ENCODE peak calls at places on chromosomes 12 and 14, in eight cellular contexts. V, R, G, X, B, M, Z and W are unnamed samples. For H3K36me3, the result is how much of the 10 kb centered on the place peaks cover.

GRCh38 chr12:96434107-96434506 is 33.9 kb upstream of the CDK17 start:
- DNase-seq in V (peak), R (no peak), G (no peak), X (no peak), B (no peak), M (peak), Z (no peak), W (no peak)

GRCh38 chr14:44170554-44170953 is 336.5 kb downstream of the FSCB start:
- DNase-seq in V (no peak), R (no peak), G (no peak), X (no peak), B (no peak), M (peak), Z (peak), W (no peak)

GRCh38 chr12:80627773-80628172 is 79.7 kb upstream of the MYF6 start:
- DNase-seq in V (no peak), R (no peak), G (no peak), X (no peak), B (no peak), M (no peak), Z (no peak), W (no peak)

GRCh38 chr12:52209321-52209720 is 17.5 kb upstream of the KRT80 start:
- DNase-seq in V (no peak), R (peak), G (no peak), X (no peak), B (no peak), M (no peak), Z (peak), W (no peak)

GRCh38 chr14:29558516-29558915 is 369.1 kb downstream of the PRKD1 start:
- DNase-seq in V (no peak), R (no peak), G (no peak), X (no peak), B (no peak), M (no peak), Z (no peak), W (no peak)

GRCh38 chr14:87877877-87878276 is 115.1 kb downstream of the GALC start:
- DNase-seq in V (no peak), R (no peak), G (peak), X (no peak), B (no peak), M (no peak), Z (no peak), W (no peak)

GRCh38 chr12:44076892-44077291 is 241.0 kb downstream of the TMEM117 start:
- DNase-seq in V (no peak), R (no peak), G (no peak), X (no peak), B (no peak), M (no peak), Z (no peak), W (no peak)

GRCh38 chr12:78331764-78332163 is 501.1 kb downstream of the NAV3 start:
- DNase-seq in V (no peak), R (no peak), G (no peak), X (no peak), B (no peak), M (no peak), Z (no peak), W (no peak)

GRCh38 chr14:30158299-30158698 is 230.7 kb upstream of the PRKD1 start:
- DNase-seq in V (no peak), R (no peak), G (no peak), X (no peak), B (no peak), M (no peak), Z (no peak), W (no peak)

GRCh38 chr14:90603336-90603735 is 206.5 kb downstream of the CALM1 start:
- DNase-seq in V (no peak), R (no peak), G (no peak), X (no peak), B (no peak), M (no peak), Z (no peak), W (no peak)

GRCh38 chr12:89678225-89678624 is 30.4 kb downstream of the ATP2B1 start:
- DNase-seq in V (no peak), R (no peak), G (no peak), X (no peak), B (no peak), M (no peak), Z (no peak), W (no peak)

GRCh38 chr12:85445060-85445938 is 165.3 kb downstream of the ALX1 start:
- DNase-seq in V (no peak), R (no peak), G (no peak), X (no peak), B (no peak), M (peak), Z (peak), W (no peak)

GRCh38 chr12:5438671-5439200 is 6.8 kb downstream of the NTF3 start:
- DNase-seq in V (no peak), R (no peak), G (no peak), X (no peak), B (no peak), M (peak), Z (no peak), W (no peak)

GRCh38 chr12:70002097-70002911 is 177.3 kb downstream of the MYRFL start:
- DNase-seq in V (peak), R (no peak), G (no peak), X (no peak), B (peak), M (peak), Z (no peak), W (no peak)

DNA sequence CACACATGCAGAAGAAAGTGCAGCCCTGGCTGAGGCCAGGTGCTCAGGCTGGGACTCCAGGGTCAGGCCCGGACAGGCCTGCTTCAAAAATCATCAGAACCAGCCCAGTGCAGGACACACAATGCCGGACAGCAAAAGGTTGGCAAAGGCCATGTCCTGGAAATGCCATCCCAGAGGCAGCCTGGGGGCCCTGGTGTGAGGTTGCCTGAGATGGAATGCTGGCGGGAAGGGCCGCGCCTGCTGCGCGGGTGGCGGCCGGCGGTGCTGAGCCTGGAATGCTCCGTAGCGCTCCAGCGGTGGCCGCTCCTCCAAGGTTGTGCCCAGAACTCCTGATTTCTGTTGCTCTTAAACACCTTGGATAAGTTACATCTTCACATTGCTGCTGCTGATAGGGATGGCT is 21.7 kb upstream of the CRIP2 start:
- DNase-seq in V (no peak), R (no peak), G (no peak), X (no peak), B (no peak), M (no peak), Z (no peak), W (no peak)
- H3K36me3 ChIP-seq in V (under half), R (half or more), G (under half), X (half or more), B (half or more), M (under half), Z (under half), W (half or more)

GRCh38 chr14:58285132-58285531 is 13.2 kb upstream of the ARID4A start:
- DNase-seq in V (no peak), R (no peak), G (no peak), X (no peak), B (no peak), M (no peak), Z (no peak), W (no peak)

GRCh38 chr14:58288106-58288792 is 10.1 kb upstream of the ARID4A start:
- DNase-seq in V (no peak), R (no peak), G (no peak), X (no peak), B (no peak), M (no peak), Z (no peak), W (no peak)

GRCh38 chr14:58283730-58284129 is 14.6 kb upstream of the ARID4A start:
- DNase-seq in V (no peak), R (no peak), G (no peak), X (no peak), B (no peak), M (peak), Z (no peak), W (no peak)

GRCh38 chr14:58282925-58283593 is 15.3 kb upstream of the ARID4A start:
- DNase-seq in V (no peak), R (no peak), G (no peak), X (no peak), B (no peak), M (no peak), Z (no peak), W (no peak)

GRCh38 chr14:58287607-58288042 is 10.7 kb upstream of the ARID4A start:
- DNase-seq in V (no peak), R (no peak), G (no peak), X (no peak), B (no peak), M (no peak), Z (no peak), W (no peak)
- H3K36me3 ChIP-seq in V (under half), R (half or more), G (under half), X (half or more), B (half or more), M (under half), Z (under half), W (half or more)

GRCh38 chr14:75685910-75686309 is 24.9 kb downstream of the TTLL5 start:
- DNase-seq in V (no peak), R (no peak), G (no peak), X (no peak), B (no peak), M (no peak), Z (no peak), W (no peak)
- H3K36me3 ChIP-seq in V (under half), R (under half), G (under half), X (under half), B (half or more), M (under half), Z (under half), W (under half)

GRCh38 chr14:39182770-39183684 is 8.0 kb downstream of the PNN start:
- DNase-seq in V (no peak), R (no peak), G (no peak), X (no peak), B (no peak), M (no peak), Z (no peak), W (no peak)
- H3K36me3 ChIP-seq in V (under half), R (half or more), G (under half), X (half or more), B (half or more), M (under half), Z (under half), W (half or more)

GRCh38 chr12:49798248-49798647 is 30.0 kb downstream of the NCKAP5L start:
- DNase-seq in V (no peak), R (no peak), G (no peak), X (no peak), B (no peak), M (no peak), Z (no peak), W (no peak)
- H3K36me3 ChIP-seq in V (under half), R (half or more), G (half or more), X (half or more), B (half or more), M (under half), Z (under half), W (under half)

GRCh38 chr14:31275731-31276130 is 68.1 kb upstream of the HECTD1 start:
- DNase-seq in V (no peak), R (no peak), G (no peak), X (no peak), B (no peak), M (no peak), Z (no peak), W (no peak)
- H3K36me3 ChIP-seq in V (under half), R (under half), G (under half), X (under half), B (under half), M (under half), Z (under half), W (under half)

GRCh38 chr12:130877333-130877732 is 5.5 kb downstream of the RAN start:
- DNase-seq in V (no peak), R (no peak), G (no peak), X (no peak), B (no peak), M (no peak), Z (no peak), W (no peak)

GRCh38 chr12:130874696-130875095 is 2.8 kb downstream of the RAN start:
- DNase-seq in V (no peak), R (no peak), G (no peak), X (no peak), B (no peak), M (no peak), Z (no peak), W (no peak)

GRCh38 chr12:130875193-130875592 is 3.3 kb downstream of the RAN start:
- DNase-seq in V (no peak), R (no peak), G (no peak), X (no peak), B (no peak), M (no peak), Z (no peak), W (no peak)

GRCh38 chr12:130876758-130877157 is 4.9 kb downstream of the RAN start:
- DNase-seq in V (no peak), R (no peak), G (no peak), X (no peak), B (no peak), M (no peak), Z (no peak), W (no peak)

DNA sequence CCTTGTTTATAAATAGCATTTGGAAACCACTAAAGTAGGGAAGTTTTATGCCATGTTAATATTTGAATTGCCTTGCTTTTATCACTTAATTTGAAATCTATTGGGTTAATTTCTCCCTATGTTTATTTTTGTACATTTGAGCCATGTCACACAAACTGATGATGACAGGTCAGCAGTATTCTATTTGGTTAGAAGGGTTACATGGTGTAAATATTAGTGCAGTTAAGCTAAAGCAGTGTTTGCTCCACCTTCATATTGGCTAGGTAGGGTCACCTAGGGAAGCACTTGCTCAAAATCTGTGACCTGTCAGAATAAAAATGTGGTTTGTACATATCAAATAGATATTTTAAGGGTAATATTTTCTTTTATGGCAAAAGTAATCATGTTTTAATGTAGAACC is 4.4 kb downstream of the RAN start:
- DNase-seq in V (no peak), R (no peak), G (no peak), X (no peak), B (no peak), M (no peak), Z (no peak), W (no peak)
- H3K36me3 ChIP-seq in V (under half), R (under half), G (under half), X (under half), B (under half), M (under half), Z (under half), W (under half)

DNA sequence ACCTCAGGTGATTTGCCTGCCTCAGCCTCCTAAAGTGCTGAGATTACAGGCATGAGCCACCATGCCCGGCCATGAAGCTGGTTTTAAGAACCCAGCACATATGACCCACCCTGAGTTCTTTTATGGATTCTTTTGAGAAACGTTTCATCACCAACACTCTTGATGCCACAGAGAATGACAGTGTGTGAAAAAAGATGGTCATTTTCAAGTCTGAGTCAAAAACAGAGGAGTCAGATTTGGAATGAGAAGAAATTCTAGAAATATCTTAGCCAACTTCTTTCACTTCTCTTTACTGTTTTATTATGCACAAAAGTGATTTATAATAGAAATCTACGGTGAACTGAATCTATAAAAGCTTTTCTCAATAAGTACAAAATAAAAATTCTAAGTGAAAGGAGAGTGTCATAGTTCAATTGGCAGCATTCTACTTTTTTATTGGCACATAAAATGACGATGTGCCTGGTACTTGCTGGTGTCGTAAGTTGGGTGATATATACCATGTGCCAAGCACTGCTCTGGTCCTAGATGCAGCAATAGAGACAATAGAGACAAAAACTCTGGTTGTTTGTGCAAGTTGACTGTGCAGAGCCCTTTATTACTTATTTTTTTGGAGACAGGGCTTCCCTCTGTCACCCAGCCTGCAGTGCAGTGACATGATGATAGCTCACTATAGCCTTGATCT is 33.9 kb downstream of the CCDC177 start:
- DNase-seq in V (no peak), R (no peak), G (no peak), X (no peak), B (no peak), M (no peak), Z (no peak), W (no peak)
- H3K36me3 ChIP-seq in V (under half), R (under half), G (under half), X (under half), B (under half), M (under half), Z (under half), W (under half)

GRCh38 chr14:24211311-24211710 is 2.0 kb downstream of the CHMP4A start:
- DNase-seq in V (no peak), R (no peak), G (no peak), X (no peak), B (no peak), M (no peak), Z (no peak), W (no peak)
- H3K36me3 ChIP-seq in V (under half), R (under half), G (under half), X (half or more), B (half or more), M (under half), Z (under half), W (under half)

DNA sequence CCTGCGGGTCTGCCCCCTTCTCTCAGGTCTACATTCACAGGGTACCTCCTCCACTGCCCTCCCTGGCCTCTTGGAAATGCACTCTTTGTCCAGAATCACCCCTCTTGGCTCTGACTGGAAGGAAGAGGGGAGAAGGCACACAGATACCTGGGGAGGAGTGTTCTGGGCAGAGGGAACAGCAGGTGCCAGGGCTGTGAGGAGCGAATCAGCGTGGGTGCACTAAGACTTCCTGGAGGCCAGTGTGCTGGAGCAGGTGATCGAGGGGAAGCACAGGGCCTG is 8.3 kb upstream of the TRAF3 start:
- DNase-seq in V (no peak), R (no peak), G (no peak), X (no peak), B (no peak), M (no peak), Z (no peak), W (no peak)
- H3K36me3 ChIP-seq in V (under half), R (under half), G (under half), X (under half), B (under half), M (under half), Z (under half), W (under half)